ENCODE peak calls at places on chromosomes 12 and 14, in eight cellular contexts. N is hepatocyte; P is IMR-90; G is ovary; S is cardiac muscle cell; H is CD4-positive, alpha-beta T cell; L is SK-N-SH; B is right lobe of liver. T is an unnamed sample.

GRCh38 chr14:22650960-22651521 is 6.9 kb upstream of the OR6J1 start:
- DNase-seq in N (no peak), P (no peak), G (no peak), S (peak), H (no peak), L (no peak), B (no peak), T (no peak)

GRCh38 chr12:104360157-104360556 is 56.6 kb downstream of the EID3 start:
- DNase-seq in N (no peak), P (peak), G (no peak), S (no peak), H (no peak), L (no peak), B (peak), T (no peak)

GRCh38 chr12:132454949-132455418 is 35.0 kb upstream of the FBRSL1 start:
- DNase-seq in N (no peak), P (no peak), G (no peak), S (no peak), H (no peak), L (no peak), B (no peak), T (no peak)

GRCh38 chr12:16075887-16076286 is 164.8 kb downstream of the DERA start:
- DNase-seq in N (no peak), P (no peak), G (no peak), S (no peak), H (no peak), L (no peak), B (no peak), T (no peak)

GRCh38 chr12:59699408-59700144 is 103.7 kb downstream of the SLC16A7 start:
- DNase-seq in N (peak), P (peak), G (no peak), S (peak), H (no peak), L (no peak), B (no peak), T (no peak)

GRCh38 chr12:132202929-132203721 is 58.9 kb downstream of the NOC4L start:
- DNase-seq in N (no peak), P (no peak), G (no peak), S (no peak), H (no peak), L (no peak), B (no peak), T (no peak)

GRCh38 chr14:100193417-100194357 is 34.2 kb upstream of the DEGS2 start:
- DNase-seq in N (no peak), P (no peak), G (peak), S (no peak), H (no peak), L (peak), B (no peak), T (peak)

GRCh38 chr14:69484444-69485113 is at the start of gene PLEKHD1:
- DNase-seq in N (peak), P (no peak), G (no peak), S (no peak), H (no peak), L (peak), B (no peak), T (no peak)

GRCh38 chr14:32075636-32076277 is 1.3 kb upstream of the ARHGAP5 start:
- DNase-seq in N (peak), P (peak), G (peak), S (peak), H (no peak), L (peak), B (peak), T (peak)

GRCh38 chr12:86948851-86949250 is 692.7 kb upstream of the MGAT4C start:
- DNase-seq in N (no peak), P (peak), G (no peak), S (peak), H (no peak), L (no peak), B (no peak), T (no peak)

DNA sequence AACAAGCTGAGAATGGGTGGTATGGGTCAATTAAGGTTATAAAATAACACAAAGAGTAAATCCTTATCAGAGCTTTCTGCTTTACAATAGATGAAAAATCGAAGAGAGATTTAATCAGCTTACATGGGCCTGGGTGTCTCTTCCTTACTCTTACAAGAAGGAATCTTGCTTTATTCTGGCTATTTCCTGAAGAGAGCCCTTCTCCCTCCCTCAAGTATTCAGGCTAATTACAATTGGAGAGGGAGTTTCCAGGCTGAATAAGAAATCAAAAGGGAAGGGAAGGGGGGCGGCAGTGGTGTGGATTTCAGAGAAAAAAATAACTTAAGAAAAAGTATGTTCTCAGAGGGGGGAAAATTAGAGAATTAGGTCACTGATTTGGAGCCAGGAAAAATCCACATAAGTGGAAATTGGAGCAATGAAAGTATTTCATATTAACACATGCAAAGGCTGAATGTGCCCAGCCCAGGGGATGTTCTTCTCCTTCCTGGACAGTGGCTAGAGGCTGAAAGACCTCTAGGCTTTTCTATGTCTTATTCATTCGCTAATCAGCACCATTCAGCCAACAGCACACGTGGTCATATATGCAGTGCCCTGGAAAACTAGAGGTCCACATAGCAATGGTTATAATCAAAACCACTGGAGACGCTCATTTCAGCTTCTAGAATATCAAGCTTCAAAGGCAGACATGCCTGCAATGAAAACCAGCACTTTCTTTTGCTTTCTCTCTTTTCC is 158.9 kb upstream of the BTG1 start:
- DNase-seq in N (no peak), P (no peak), G (no peak), S (peak), H (no peak), L (no peak), B (no peak), T (no peak)
- H3K27ac ChIP-seq in N (no peak), P (no peak), G (no peak), S (no peak), H (no peak), L (no peak), B (no peak), T (no peak)

DNA sequence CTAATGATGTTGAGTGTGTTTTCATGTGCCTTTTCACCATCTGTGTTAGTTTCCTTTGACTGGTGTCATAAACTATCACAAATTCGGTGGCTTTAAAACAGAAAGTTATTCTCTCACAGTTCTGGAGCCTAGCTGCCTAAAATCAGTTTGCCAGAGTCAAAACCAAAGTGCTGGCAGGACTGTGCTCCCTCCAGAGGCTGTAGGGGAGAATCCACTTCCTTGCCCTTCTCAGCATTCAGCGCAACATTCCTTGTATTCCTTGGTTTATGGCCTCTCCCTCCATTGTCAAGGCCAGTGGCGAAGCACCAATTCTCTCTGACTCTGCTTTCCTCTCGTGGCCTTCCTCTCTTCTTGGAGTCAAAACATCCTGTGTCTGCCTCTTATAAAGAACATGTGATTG is 174.2 kb upstream of the PDE3A start:
- DNase-seq in N (peak), P (peak), G (no peak), S (peak), H (no peak), L (no peak), B (no peak), T (no peak)
- TF ChIP-seq CTCF in N (peak), P (no peak), G (peak), S (peak), H (no peak), L (peak), B (peak), T (no peak)

GRCh38 chr12:70960484-70960883 is 39.9 kb upstream of the PTPRR start:
- DNase-seq in N (no peak), P (no peak), G (no peak), S (no peak), H (no peak), L (no peak), B (no peak), T (no peak)
- H3K27ac ChIP-seq in N (no peak), P (no peak), G (no peak), S (no peak), H (no peak), L (no peak), B (no peak), T (no peak)

GRCh38 chr12:48937170-48937569 is 11.9 kb upstream of the FKBP11 start:
- DNase-seq in N (no peak), P (no peak), G (no peak), S (no peak), H (no peak), L (no peak), B (no peak), T (no peak)
- TF ChIP-seq CTCF in N (no peak), P (no peak), G (no peak), S (peak), H (no peak), L (peak), B (no peak), T (no peak)

GRCh38 chr12:52146822-52147366 is 44.9 kb downstream of the KRT80 start:
- DNase-seq in N (no peak), P (no peak), G (no peak), S (no peak), H (no peak), L (no peak), B (no peak), T (no peak)
- H3K27ac ChIP-seq in N (peak), P (peak), G (peak), S (no peak), H (no peak), L (peak), B (no peak), T (no peak)

DNA sequence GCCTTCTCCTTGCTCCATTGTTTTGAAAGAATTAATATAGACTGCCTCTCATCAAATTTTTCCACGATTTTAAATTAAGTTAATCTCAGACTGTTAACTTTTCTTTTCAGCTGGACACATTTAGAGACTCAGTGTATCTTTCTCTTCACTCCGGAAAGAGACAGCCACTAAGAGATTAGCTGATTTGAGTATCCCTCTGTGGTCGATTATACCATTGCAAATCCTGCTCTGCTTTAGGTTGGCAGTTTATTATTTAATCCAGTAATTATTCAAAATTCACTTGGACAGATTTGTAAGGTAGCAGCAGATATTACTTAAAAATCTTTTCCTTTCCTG is 588 bp upstream of the TWF1 start:
- DNase-seq in N (no peak), P (no peak), G (no peak), S (no peak), H (no peak), L (peak), B (no peak), T (no peak)
- TF ChIP-seq CTCF in N (no peak), P (no peak), G (no peak), S (no peak), H (no peak), L (no peak), B (no peak), T (no peak)

GRCh38 chr14:35042632-35043031 is 3.4 kb upstream of the FAM177A1 start:
- DNase-seq in N (no peak), P (no peak), G (no peak), S (no peak), H (no peak), L (no peak), B (no peak), T (no peak)
- H3K27ac ChIP-seq in N (no peak), P (no peak), G (no peak), S (no peak), H (no peak), L (no peak), B (no peak), T (no peak)

GRCh38 chr14:50667491-50668007 is 557 bp downstream of the SAV1 start:
- DNase-seq in N (peak), P (no peak), G (no peak), S (no peak), H (peak), L (peak), B (no peak), T (no peak)
- TF ChIP-seq CTCF in N (no peak), P (no peak), G (no peak), S (no peak), H (no peak), L (peak), B (no peak), T (no peak)

GRCh38 chr12:105968025-105968424 is 170.7 kb downstream of the NUAK1 start:
- DNase-seq in N (no peak), P (no peak), G (no peak), S (no peak), H (no peak), L (no peak), B (no peak), T (no peak)

GRCh38 chr12:105961821-105962671 is 176.7 kb downstream of the NUAK1 start:
- DNase-seq in N (no peak), P (peak), G (no peak), S (no peak), H (no peak), L (no peak), B (no peak), T (no peak)

GRCh38 chr12:105970885-105971284 is 167.9 kb downstream of the NUAK1 start:
- DNase-seq in N (no peak), P (no peak), G (no peak), S (no peak), H (no peak), L (no peak), B (no peak), T (no peak)

GRCh38 chr12:105967038-105967776 is 171.5 kb downstream of the NUAK1 start:
- DNase-seq in N (no peak), P (peak), G (no peak), S (no peak), H (no peak), L (no peak), B (no peak), T (no peak)
- H3K27ac ChIP-seq in N (no peak), P (no peak), G (no peak), S (no peak), H (no peak), L (no peak), B (no peak), T (no peak)